ENCODE peak calls at places on chromosomes 11 and 22, in nine cellular contexts. U is PC-9; E is A673; S is CD4-positive, alpha-beta memory T cell; K is transverse colon; T is colonic mucosa; B is CD8-positive, alpha-beta T cell; O is uterus; V is tibial nerve. M is an unnamed sample.

GRCh38 chr11:19253149-19253540 is 12.4 kb upstream of the E2F8 start:
- DNase-seq in U (no peak), E (no peak), S (no peak), K (peak; percentile 28), T (peak; percentile 34), B (no peak), O (no peak), V (no peak), M (no peak)

GRCh38 chr11:122085264-122085663 is 30.8 kb downstream of the BLID start:
- DNase-seq in U (no peak), E (peak; percentile 91), S (no peak), K (no peak), T (no peak), B (no peak), O (no peak), V (no peak), M (no peak)

GRCh38 chr11:16469968-16470367 is 113.6 kb upstream of the SOX6 start:
- DNase-seq in U (no peak), E (peak; percentile 11), S (no peak), K (no peak), T (no peak), B (no peak), O (no peak), V (no peak), M (no peak)

GRCh38 chr22:39317084-39317755 is 2.2 kb downstream of the RPL3 start:
- DNase-seq in U (peak; percentile 52), E (no peak), S (peak; percentile 21), K (peak; percentile 60), T (no peak), B (peak; percentile 32), O (no peak), V (no peak), M (no peak)

GRCh38 chr22:30875481-30876215 is 92.9 kb downstream of the MORC2 start:
- DNase-seq in U (no peak), E (no peak), S (no peak), K (no peak), T (no peak), B (no peak), O (no peak), V (no peak), M (no peak)

GRCh38 chr11:90434858-90435257 is 212.0 kb upstream of the CHORDC1 start:
- DNase-seq in U (no peak), E (peak; percentile 58), S (no peak), K (no peak), T (no peak), B (no peak), O (no peak), V (no peak), M (peak; percentile 5)

GRCh38 chr22:44404341-44405020 is 91.7 kb upstream of the SHISAL1 start:
- DNase-seq in U (no peak), E (peak; percentile 67), S (no peak), K (no peak), T (no peak), B (no peak), O (no peak), V (no peak), M (no peak)

GRCh38 chr11:131912127-131912526 is 541.7 kb downstream of the NTM start:
- DNase-seq in U (no peak), E (no peak), S (no peak), K (no peak), T (no peak), B (no peak), O (no peak), V (no peak), M (no peak)

GRCh38 chr11:11179239-11179638 is 173.8 kb downstream of the CSNK2A3 start:
- DNase-seq in U (no peak), E (no peak), S (no peak), K (no peak), T (no peak), B (no peak), O (no peak), V (no peak), M (no peak)

GRCh38 chr11:10654211-10655150 is 39.1 kb downstream of the IRAG1 start:
- DNase-seq in U (no peak), E (peak; percentile 73), S (peak; percentile 53), K (no peak), T (no peak), B (no peak), O (no peak), V (no peak), M (peak; percentile 62)

GRCh38 chr11:133570376-133570775 is 38.1 kb upstream of the OPCML start:
- DNase-seq in U (no peak), E (no peak), S (no peak), K (no peak), T (no peak), B (no peak), O (no peak), V (no peak), M (no peak)

GRCh38 chr11:75506827-75507226 is 18.9 kb downstream of the GDPD5 start:
- DNase-seq in U (no peak), E (no peak), S (no peak), K (no peak), T (no peak), B (no peak), O (no peak), V (no peak), M (no peak)

GRCh38 chr11:122202951-122203456 is 87.0 kb upstream of the BLID start:
- DNase-seq in U (peak; percentile 69), E (peak; percentile 90), S (peak; percentile 15), K (peak; percentile 40), T (peak; percentile 51), B (no peak), O (peak; percentile 71), V (peak; percentile 77), M (peak; percentile 31)

GRCh38 chr11:116033931-116034553 is 529.8 kb upstream of the CADM1 start:
- DNase-seq in U (no peak), E (no peak), S (no peak), K (no peak), T (no peak), B (no peak), O (no peak), V (no peak), M (no peak)

GRCh38 chr11:288328-289144 is at the start of gene PGGHG:
- DNase-seq in U (peak; percentile 76), E (peak; percentile 52), S (peak; percentile 49), K (peak; percentile 87), T (peak; percentile 84), B (peak; percentile 53), O (peak; percentile 51), V (peak; percentile 43), M (peak; percentile 82)
- H3K4me1 ChIP-seq in U (no peaks in the 10 kb centered on the region), E (peaks cover 6% of the 10 kb centered on the region), S (peaks cover 38% of the 10 kb centered on the region), K (no peaks in the 10 kb centered on the region), T (no peaks in the 10 kb centered on the region), B (peaks cover 55% of the 10 kb centered on the region), O (peaks cover 6% of the 10 kb centered on the region), V (peaks cover 22% of the 10 kb centered on the region), M (peaks cover 4% of the 10 kb centered on the region)

DNA sequence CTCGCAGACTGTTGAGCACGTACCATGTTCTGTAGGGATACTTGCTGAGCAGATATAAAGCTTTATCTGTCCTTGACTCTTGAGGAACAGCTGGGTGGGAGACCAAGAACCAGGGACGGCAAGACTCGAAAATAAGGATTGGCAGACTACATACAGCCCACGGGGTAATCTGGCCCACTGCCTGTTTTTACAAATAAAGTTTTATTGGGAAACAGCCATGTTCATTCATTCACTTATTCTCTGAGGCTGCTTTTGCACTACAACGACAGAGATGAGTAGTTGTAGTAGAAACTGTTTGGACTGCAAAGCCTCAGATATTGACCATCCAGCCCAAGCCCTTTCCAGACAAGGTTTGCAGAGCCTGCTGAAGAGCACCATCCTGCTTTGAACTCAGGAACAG is 20.3 kb upstream of the RBM4B start:
- DNase-seq in U (no peak), E (no peak), S (no peak), K (no peak), T (no peak), B (no peak), O (no peak), V (no peak), M (no peak)
- H3K36me3 ChIP-seq in U (peaks cover 17% of the 10 kb centered on the region), E (peaks cover 6% of the 10 kb centered on the region), S (no peaks in the 10 kb centered on the region), K (no peaks in the 10 kb centered on the region), T (no peaks in the 10 kb centered on the region), B (no peaks in the 10 kb centered on the region), O (no peaks in the 10 kb centered on the region), V (no peaks in the 10 kb centered on the region), M (no peaks in the 10 kb centered on the region)

GRCh38 chr22:20011993-20012740 is 4.5 kb downstream of the ARVCF start:
- DNase-seq in U (no peak), E (no peak), S (no peak), K (no peak), T (no peak), B (no peak), O (no peak), V (no peak), M (no peak)
- H3K4me1 ChIP-seq in U (no peaks in the 10 kb centered on the region), E (no peaks in the 10 kb centered on the region), S (peaks cover 31% of the 10 kb centered on the region), K (peaks cover 2% of the 10 kb centered on the region), T (no peaks in the 10 kb centered on the region), B (peaks cover 2% of the 10 kb centered on the region), O (peaks cover 2% of the 10 kb centered on the region), V (peaks cover 13% of the 10 kb centered on the region), M (peaks cover 2% of the 10 kb centered on the region)

DNA sequence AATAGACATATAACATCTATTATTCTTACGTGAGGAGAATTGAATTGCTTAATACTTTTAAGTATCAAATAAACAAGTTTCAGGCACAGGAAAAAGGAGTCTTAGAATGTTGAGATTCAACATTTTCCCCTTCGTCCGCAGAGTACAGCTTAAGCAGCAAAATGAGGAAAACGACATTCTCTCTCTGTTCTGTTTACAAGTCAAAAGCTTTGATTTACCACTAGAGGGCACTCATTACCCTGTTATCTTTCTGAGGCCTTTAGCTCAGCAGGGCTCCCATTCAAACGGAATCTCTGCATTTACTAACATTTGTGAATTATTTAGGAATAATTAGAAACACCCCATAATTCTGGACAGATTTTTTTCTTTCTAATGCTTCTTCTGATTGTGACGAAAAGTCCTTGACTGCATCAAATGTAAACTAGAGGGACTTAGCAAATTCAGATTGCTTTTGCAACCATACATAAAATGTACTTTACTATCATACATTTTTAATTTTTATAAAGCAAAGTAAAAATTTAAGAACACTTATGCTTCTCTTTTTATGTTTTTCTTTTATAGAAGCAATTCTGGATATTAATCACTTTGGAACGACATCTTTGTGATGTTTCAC is 75.0 kb downstream of the JRKL start:
- DNase-seq in U (no peak), E (peak; percentile 90), S (peak; percentile 59), K (no peak), T (no peak), B (no peak), O (no peak), V (no peak), M (peak; percentile 44)
- H3K36me3 ChIP-seq in U (no peaks in the 10 kb centered on the region), E (no peaks in the 10 kb centered on the region), S (no peaks in the 10 kb centered on the region), K (no peaks in the 10 kb centered on the region), T (no peaks in the 10 kb centered on the region), B (no peaks in the 10 kb centered on the region), O (no peaks in the 10 kb centered on the region), V (no peaks in the 10 kb centered on the region), M (no peaks in the 10 kb centered on the region)

GRCh38 chr11:61679301-61679700 is 890 bp upstream of the DAGLA start:
- DNase-seq in U (no peak), E (no peak), S (no peak), K (no peak), T (no peak), B (no peak), O (no peak), V (no peak), M (no peak)
- H3K4me1 ChIP-seq in U (peaks cover 14% of the 10 kb centered on the region), E (peaks cover 9% of the 10 kb centered on the region), S (peaks cover 14% of the 10 kb centered on the region), K (peaks cover 3% of the 10 kb centered on the region), T (no peaks in the 10 kb centered on the region), B (peaks cover 15% of the 10 kb centered on the region), O (peaks cover 6% of the 10 kb centered on the region), V (no peaks in the 10 kb centered on the region), M (no peaks in the 10 kb centered on the region)